ENCODE peak calls at places on chromosomes 5 and 9, in seven cellular contexts. One of them, this sample, is unnamed.

GRCh38 chr9:33202552-33203300 is 35.6 kb upstream of the B4GALT1 start:
- DNase-seq in H1: no peak
- DNase-seq in transverse colon: peak
- DNase-seq in right lobe of liver: no peak
- DNase-seq in A549: no peak
- DNase-seq in body of pancreas: no peak
- DNase-seq in IMR-90: peak
- DNase-seq in this sample: no peak

GRCh38 chr5:32961066-32961429 is 249.9 kb downstream of the NPR3 start:
- DNase-seq in transverse colon: no peak
- DNase-seq in H1: no peak
- DNase-seq in IMR-90: peak
- DNase-seq in A549: no peak
- DNase-seq in right lobe of liver: no peak
- DNase-seq in body of pancreas: no peak
- DNase-seq in this sample: no peak

GRCh38 chr9:92359380-92360007 is 33.7 kb downstream of the CENPP start:
- DNase-seq in right lobe of liver: no peak
- DNase-seq in IMR-90: no peak
- DNase-seq in transverse colon: no peak
- DNase-seq in body of pancreas: no peak
- DNase-seq in A549: no peak
- DNase-seq in H1: no peak
- DNase-seq in this sample: no peak

GRCh38 chr5:173663810-173664526 is 47.5 kb upstream of the BOD1 start:
- DNase-seq in right lobe of liver: no peak
- DNase-seq in H1: no peak
- DNase-seq in body of pancreas: no peak
- DNase-seq in A549: peak
- DNase-seq in IMR-90: no peak
- DNase-seq in transverse colon: no peak
- DNase-seq in this sample: no peak

GRCh38 chr9:92325269-92325990 is at the start of the genes CENPP and NOL8:
- DNase-seq in IMR-90: peak
- DNase-seq in A549: peak
- DNase-seq in body of pancreas: peak
- DNase-seq in transverse colon: peak
- DNase-seq in right lobe of liver: peak
- DNase-seq in H1: peak
- DNase-seq in this sample: peak

GRCh38 chr5:39760385-39761198 is 335.8 kb upstream of the DAB2 start:
- DNase-seq in A549: peak
- DNase-seq in right lobe of liver: no peak
- DNase-seq in IMR-90: peak
- DNase-seq in body of pancreas: no peak
- DNase-seq in H1: no peak
- DNase-seq in transverse colon: no peak
- DNase-seq in this sample: peak

GRCh38 chr9:113808391-113809191 is 67.5 kb upstream of the ZNF618 start:
- DNase-seq in body of pancreas: no peak
- DNase-seq in transverse colon: no peak
- DNase-seq in right lobe of liver: no peak
- DNase-seq in A549: peak
- DNase-seq in IMR-90: peak
- DNase-seq in H1: no peak
- DNase-seq in this sample: peak

GRCh38 chr5:16626696-16627264 is 10.0 kb upstream of the RETREG1 start:
- DNase-seq in A549: no peak
- DNase-seq in IMR-90: no peak
- DNase-seq in transverse colon: no peak
- DNase-seq in H1: no peak
- DNase-seq in body of pancreas: no peak
- DNase-seq in right lobe of liver: no peak
- DNase-seq in this sample: no peak

GRCh38 chr9:13804532-13804931 is 509.4 kb downstream of the NFIB start:
- DNase-seq in right lobe of liver: no peak
- DNase-seq in transverse colon: no peak
- DNase-seq in body of pancreas: no peak
- DNase-seq in A549: no peak
- DNase-seq in IMR-90: peak
- DNase-seq in H1: no peak
- DNase-seq in this sample: no peak

GRCh38 chr5:13866792-13867191 is 77.7 kb downstream of the DNAH5 start:
- DNase-seq in IMR-90: peak
- DNase-seq in body of pancreas: no peak
- DNase-seq in transverse colon: no peak
- DNase-seq in right lobe of liver: no peak
- DNase-seq in A549: peak
- DNase-seq in H1: no peak
- DNase-seq in this sample: peak

GRCh38 chr5:51386916-51387853 is 3.9 kb downstream of the ISL1 start:
- DNase-seq in H1: no peak
- DNase-seq in IMR-90: no peak
- DNase-seq in body of pancreas: no peak
- DNase-seq in A549: no peak
- DNase-seq in right lobe of liver: no peak
- DNase-seq in transverse colon: no peak
- DNase-seq in this sample: no peak

GRCh38 chr5:137055271-137055872 is 443.8 kb downstream of the SPOCK1 start:
- DNase-seq in body of pancreas: no peak
- DNase-seq in H1: no peak
- DNase-seq in IMR-90: no peak
- DNase-seq in A549: no peak
- DNase-seq in transverse colon: no peak
- DNase-seq in right lobe of liver: no peak
- DNase-seq in this sample: no peak

GRCh38 chr5:82356808-82357671 is 78.9 kb upstream of the RPS23 start:
- DNase-seq in A549: peak
- DNase-seq in body of pancreas: peak
- DNase-seq in transverse colon: peak
- DNase-seq in H1: no peak
- DNase-seq in IMR-90: peak
- DNase-seq in right lobe of liver: peak
- DNase-seq in this sample: peak
- TF ChIP-seq POLR2A in A549: no peak
- TF ChIP-seq POLR2A in body of pancreas: no peak
- TF ChIP-seq POLR2A in transverse colon: no peak
- TF ChIP-seq POLR2A in H1: no peak
- TF ChIP-seq POLR2A in IMR-90: no peak
- TF ChIP-seq POLR2A in right lobe of liver: no peak
- TF ChIP-seq POLR2A in this sample: no peak

GRCh38 chr9:127927457-127928231 is 2.9 kb downstream of the PIP5KL1 start:
- DNase-seq in transverse colon: peak
- DNase-seq in right lobe of liver: no peak
- DNase-seq in body of pancreas: peak
- DNase-seq in IMR-90: no peak
- DNase-seq in H1: peak
- DNase-seq in A549: no peak
- DNase-seq in this sample: no peak

GRCh38 chr9:127929044-127929979 is 1.3 kb downstream of the PIP5KL1 start:
- DNase-seq in right lobe of liver: no peak
- DNase-seq in H1: no peak
- DNase-seq in transverse colon: no peak
- DNase-seq in A549: no peak
- DNase-seq in IMR-90: no peak
- DNase-seq in body of pancreas: no peak
- DNase-seq in this sample: no peak

GRCh38 chr9:127930298-127931091 is at the start of gene PIP5KL1:
- DNase-seq in H1: peak
- DNase-seq in right lobe of liver: no peak
- DNase-seq in A549: peak
- DNase-seq in transverse colon: peak
- DNase-seq in IMR-90: peak
- DNase-seq in body of pancreas: peak
- DNase-seq in this sample: peak

GRCh38 chr9:127926961-127927456 is 3.6 kb downstream of the PIP5KL1 start:
- DNase-seq in body of pancreas: no peak
- DNase-seq in right lobe of liver: no peak
- DNase-seq in transverse colon: no peak
- DNase-seq in IMR-90: no peak
- DNase-seq in H1: no peak
- DNase-seq in A549: no peak
- DNase-seq in this sample: no peak

GRCh38 chr9:127928232-127929043 is 2.1 kb downstream of the PIP5KL1 start:
- DNase-seq in transverse colon: no peak
- DNase-seq in right lobe of liver: no peak
- DNase-seq in body of pancreas: no peak
- DNase-seq in IMR-90: no peak
- DNase-seq in H1: no peak
- DNase-seq in A549: peak
- DNase-seq in this sample: peak
- TF ChIP-seq POLR2A in transverse colon: no peak
- TF ChIP-seq POLR2A in right lobe of liver: no peak
- TF ChIP-seq POLR2A in body of pancreas: no peak
- TF ChIP-seq POLR2A in IMR-90: no peak
- TF ChIP-seq POLR2A in H1: no peak
- TF ChIP-seq POLR2A in A549: no peak
- TF ChIP-seq POLR2A in this sample: peak

GRCh38 chr5:178137991-178138390 is 7.2 kb downstream of the RMND5B start:
- DNase-seq in A549: no peak
- DNase-seq in H1: no peak
- DNase-seq in transverse colon: no peak
- DNase-seq in IMR-90: no peak
- DNase-seq in right lobe of liver: no peak
- DNase-seq in body of pancreas: no peak
- DNase-seq in this sample: no peak
- TF ChIP-seq POLR2A in A549: no peak
- TF ChIP-seq POLR2A in H1: no peak
- TF ChIP-seq POLR2A in transverse colon: no peak
- TF ChIP-seq POLR2A in IMR-90: no peak
- TF ChIP-seq POLR2A in right lobe of liver: no peak
- TF ChIP-seq POLR2A in body of pancreas: no peak
- TF ChIP-seq POLR2A in this sample: no peak

GRCh38 chr9:107033974-107034373 is 171.0 kb downstream of the ZNF462 start:
- DNase-seq in right lobe of liver: no peak
- DNase-seq in transverse colon: no peak
- DNase-seq in body of pancreas: no peak
- DNase-seq in A549: no peak
- DNase-seq in H1: no peak
- DNase-seq in IMR-90: no peak
- DNase-seq in this sample: no peak

GRCh38 chr9:107034831-107035230 is 171.9 kb downstream of the ZNF462 start:
- DNase-seq in body of pancreas: no peak
- DNase-seq in A549: no peak
- DNase-seq in H1: no peak
- DNase-seq in right lobe of liver: no peak
- DNase-seq in transverse colon: no peak
- DNase-seq in IMR-90: no peak
- DNase-seq in this sample: no peak

GRCh38 chr9:107024193-107024592 is 161.2 kb downstream of the ZNF462 start:
- DNase-seq in right lobe of liver: no peak
- DNase-seq in transverse colon: no peak
- DNase-seq in body of pancreas: no peak
- DNase-seq in H1: no peak
- DNase-seq in A549: no peak
- DNase-seq in IMR-90: no peak
- DNase-seq in this sample: no peak

DNA sequence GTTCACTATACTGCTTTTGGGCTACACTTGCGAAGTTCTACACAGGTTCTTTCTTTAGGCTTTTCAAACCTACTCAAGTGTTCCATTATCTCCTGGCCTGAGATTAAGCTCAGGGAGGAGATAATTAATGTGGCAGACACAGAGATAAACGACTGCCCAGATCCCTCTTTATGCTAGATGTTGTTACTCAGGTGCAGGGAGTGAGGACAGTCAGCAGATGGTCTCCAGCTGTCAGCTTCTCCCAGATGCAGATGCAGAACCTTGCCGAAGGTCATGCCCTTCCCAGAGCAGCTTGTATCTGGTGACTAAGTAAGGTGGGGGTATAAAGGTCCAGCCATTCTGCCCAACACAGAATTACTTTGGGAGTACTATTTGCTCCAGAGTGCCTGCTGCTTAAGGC is 166.2 kb downstream of the ZNF462 start:
- DNase-seq in A549: no peak
- DNase-seq in right lobe of liver: no peak
- DNase-seq in body of pancreas: no peak
- DNase-seq in IMR-90: no peak
- DNase-seq in transverse colon: no peak
- DNase-seq in H1: no peak
- DNase-seq in this sample: no peak
- TF ChIP-seq POLR2A in A549: no peak
- TF ChIP-seq POLR2A in right lobe of liver: no peak
- TF ChIP-seq POLR2A in body of pancreas: no peak
- TF ChIP-seq POLR2A in IMR-90: no peak
- TF ChIP-seq POLR2A in transverse colon: no peak
- TF ChIP-seq POLR2A in H1: no peak
- TF ChIP-seq POLR2A in this sample: no peak

DNA sequence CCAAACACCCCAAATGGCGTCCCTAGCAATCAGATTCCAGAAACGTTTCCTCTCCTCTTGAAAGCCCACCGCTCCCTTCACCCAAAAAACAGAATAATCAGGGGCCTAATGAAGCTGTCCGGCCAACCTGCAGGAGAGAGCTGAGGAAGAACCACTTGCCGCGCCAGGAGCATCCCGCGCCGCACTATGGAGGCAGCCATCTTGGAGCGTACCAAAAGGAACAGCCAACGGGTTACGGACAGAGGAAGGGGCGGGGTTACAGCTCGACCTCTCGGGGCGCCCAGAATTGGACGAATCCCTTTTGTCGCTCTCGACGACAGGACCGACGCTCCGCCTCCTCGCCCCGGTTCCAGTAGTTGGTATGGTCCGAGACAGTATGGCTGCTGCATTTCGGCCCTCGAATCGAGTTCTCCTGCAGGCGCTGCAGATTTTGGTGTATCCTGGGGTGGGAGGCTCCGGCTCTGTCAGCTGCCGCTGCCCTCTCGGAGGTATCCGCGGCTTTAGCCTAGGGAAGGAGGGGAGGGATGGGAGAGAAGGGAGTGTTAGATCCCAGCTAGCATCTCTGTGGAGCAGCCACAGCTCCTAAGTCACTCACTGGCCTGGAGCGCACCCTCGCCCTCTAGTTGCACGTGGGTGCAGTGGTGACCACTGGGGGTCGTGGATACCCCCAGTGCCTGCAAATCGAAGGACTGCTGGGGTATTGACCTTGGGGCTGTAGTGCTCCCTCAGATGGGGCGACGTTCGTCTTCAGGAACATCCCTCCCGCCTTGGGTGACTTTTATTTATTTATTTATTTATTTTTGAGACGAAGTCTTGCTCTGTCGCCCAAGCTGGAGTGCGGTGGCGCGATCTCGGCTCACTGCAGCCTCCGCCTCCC is at the start of the genes MRPS27 and PTCD2:
- DNase-seq in right lobe of liver: peak
- DNase-seq in IMR-90: peak
- DNase-seq in H1: peak
- DNase-seq in A549: peak
- DNase-seq in body of pancreas: peak
- DNase-seq in transverse colon: peak
- DNase-seq in this sample: peak
- TF ChIP-seq POLR2A in right lobe of liver: peak
- TF ChIP-seq POLR2A in IMR-90: peak
- TF ChIP-seq POLR2A in H1: peak
- TF ChIP-seq POLR2A in A549: peak
- TF ChIP-seq POLR2A in body of pancreas: peak
- TF ChIP-seq POLR2A in transverse colon: peak
- TF ChIP-seq POLR2A in this sample: peak

GRCh38 chr9:127968717-127969383 is 11.9 kb downstream of the EEIG1 start:
- DNase-seq in H1: no peak
- DNase-seq in A549: peak
- DNase-seq in right lobe of liver: peak
- DNase-seq in transverse colon: peak
- DNase-seq in IMR-90: peak
- DNase-seq in body of pancreas: peak
- DNase-seq in this sample: peak
- TF ChIP-seq POLR2A in H1: no peak
- TF ChIP-seq POLR2A in A549: no peak
- TF ChIP-seq POLR2A in right lobe of liver: no peak
- TF ChIP-seq POLR2A in transverse colon: no peak
- TF ChIP-seq POLR2A in IMR-90: peak
- TF ChIP-seq POLR2A in body of pancreas: no peak
- TF ChIP-seq POLR2A in this sample: no peak

This sample was measured in H54.